ENCODE peak calls at places on chromosome 11, in ten cellular contexts. H is spleen; Y is NCI-H2029; J is SK-N-SH; D is amygdala; Z is WTC11; S is activated T-helper 1 cell treated with anti-CD3 and anti-CD28 coated beads, Interleukin-12 subunit alpha, Interleukin-12 subunit beta, Interleukin-2, Interleukin-4 antibody, amounts not matched to agents 30 ng/mL and 10 ng/mL and 1 ng/mL, durations not matched to agents 14 hours and 24 hours and 36 hours; U is stimulated activated CD8-positive, alpha-beta memory T cell treated with anti-CD3 and anti-CD28 coated beads, Interleukin-15, amount 100 ng/mL, for 1 hour; I is glomerular endothelial cell; C is G401. L is an unnamed sample.

GRCh38 chr11:25733777-25734176 is 598.2 kb upstream of the ANO3 start:
- DNase-seq in C (no peak), U (no peak), Z (no peak), D (no peak), I (no peak), Y (no peak), J (no peak), H (no peak), S (no peak), L (no peak)

GRCh38 chr11:78821371-78822306 is 247.0 kb upstream of the NARS2 start:
- DNase-seq in J (no peak), S (no peak), I (no peak), U (no peak), Z (no peak), Y (no peak), D (no peak), H (no peak), C (no peak), L (no peak)

GRCh38 chr11:132052904-132053303 is 682.5 kb downstream of the NTM start:
- DNase-seq in Y (no peak), H (no peak), C (no peak), Z (no peak), D (no peak), U (no peak), J (no peak), S (no peak), I (no peak), L (no peak)

GRCh38 chr11:88950975-88951374 is 114.8 kb downstream of the GRM5 start:
- DNase-seq in H (no peak), I (no peak), J (no peak), S (no peak), C (no peak), Y (no peak), D (no peak), U (no peak), Z (no peak), L (no peak)

GRCh38 chr11:43852057-43852636 is 28.5 kb upstream of the ALKBH3 start:
- DNase-seq in S (peak), C (peak), D (no peak), Z (peak), J (peak), H (no peak), I (peak), U (peak), Y (no peak), L (peak)

GRCh38 chr11:102168483-102168882 is 58.2 kb downstream of the YAP1 start:
- DNase-seq in Y (no peak), D (no peak), U (no peak), Z (no peak), I (no peak), C (no peak), H (no peak), S (no peak), J (no peak), L (no peak)

GRCh38 chr11:102197759-102198158 is 87.5 kb downstream of the YAP1 start:
- DNase-seq in J (no peak), I (no peak), Y (no peak), Z (peak), C (peak), H (no peak), U (no peak), S (no peak), D (no peak), L (no peak)

GRCh38 chr11:19281041-19281440 is 40.3 kb upstream of the E2F8 start:
- DNase-seq in J (peak), S (no peak), I (no peak), Y (no peak), D (no peak), H (no peak), Z (no peak), C (no peak), U (no peak), L (no peak)

GRCh38 chr11:129018991-129019390 is 76.3 kb upstream of the TP53AIP1 start:
- DNase-seq in U (no peak), Z (no peak), J (no peak), C (no peak), I (no peak), S (no peak), D (no peak), H (no peak), Y (no peak), L (no peak)

GRCh38 chr11:693415-693831 is 1.6 kb downstream of the DEAF1 start:
- DNase-seq in Z (no peak), C (peak), S (no peak), Y (no peak), I (no peak), D (no peak), H (peak), U (no peak), J (no peak), L (no peak)

GRCh38 chr11:87290304-87290922 is 252.7 kb downstream of the TMEM135 start:
- DNase-seq in J (peak), Y (peak), U (no peak), D (no peak), Z (no peak), H (no peak), S (no peak), C (peak), I (peak), L (peak)

GRCh38 chr11:94185387-94186084 is 56.9 kb downstream of the PANX1 start:
- DNase-seq in C (no peak), Y (no peak), S (no peak), D (no peak), U (no peak), J (no peak), I (no peak), Z (no peak), H (no peak), L (no peak)

GRCh38 chr11:128686745-128687177 is 7.1 kb upstream of the FLI1 start:
- DNase-seq in C (no peak), H (peak), S (peak), J (peak), Z (peak), I (no peak), D (no peak), Y (peak), U (no peak), L (no peak)

GRCh38 chr11:72885853-72886252 is 71.6 kb downstream of the ATG16L2 start:
- DNase-seq in S (no peak), Y (no peak), Z (no peak), J (no peak), U (no peak), C (no peak), D (no peak), H (no peak), I (no peak), L (no peak)

GRCh38 chr11:113904379-113905101 is at the start of gene HTR3B:
- DNase-seq in Y (no peak), H (no peak), Z (no peak), D (no peak), U (no peak), C (peak), J (no peak), S (no peak), I (no peak), L (no peak)

L was measured in HCT116.